ENCODE peak calls at places on chromosomes 1 and 21, in five cellular contexts. B is tibial nerve, D is cardiac septum, T is sigmoid colon, C is breast epithelium. F is an unnamed sample.

GRCh38 chr1:100538935-100539835 is 1.2 kb downstream of the GPR88 start:
- DNase-seq in D (no peak), T (peak; percentile 69), B (no peak), C (no peak), F (peak; percentile 83)

GRCh38 chr1:182111496-182111895 is 50.0 kb upstream of the ZNF648 start:
- DNase-seq in T (no peak), C (peak; percentile 58), D (no peak), B (no peak), F (no peak)

GRCh38 chr1:234842726-234843641 is 233.0 kb upstream of the IRF2BP2 start:
- DNase-seq in B (no peak), T (no peak), C (no peak), D (no peak), F (peak; percentile 42)

GRCh38 chr1:153364766-153365678 is 7.4 kb downstream of the S100A9 start:
- DNase-seq in B (no peak), D (no peak), T (no peak), C (no peak), F (peak; percentile 5)

GRCh38 chr1:157523774-157524501 is 28.4 kb downstream of the FCRL5 start:
- DNase-seq in T (no peak), B (no peak), D (no peak), C (no peak), F (no peak)

GRCh38 chr1:115062542-115063004 is 26.7 kb downstream of the TSPAN2 start:
- DNase-seq in B (no peak), C (no peak), T (no peak), D (no peak), F (no peak)

GRCh38 chr1:54459714-54460113 is 53.5 kb upstream of the SSBP3 start:
- DNase-seq in D (no peak), T (peak; percentile 57), C (no peak), B (no peak), F (no peak)

GRCh38 chr1:31745071-31745897 is 18.9 kb downstream of the ADGRB2 start:
- DNase-seq in T (peak; percentile 81), D (no peak), C (no peak), B (no peak), F (peak; percentile 94)

GRCh38 chr1:100780826-100781225 is 61.3 kb downstream of the VCAM1 start:
- DNase-seq in B (no peak), T (no peak), D (no peak), C (no peak), F (no peak)

GRCh38 chr1:236156512-236157208 is 14.3 kb downstream of the GPR137B start:
- DNase-seq in D (peak; percentile 66), C (no peak), T (no peak), B (no peak), F (no peak)

GRCh38 chr1:179883739-179884138 is 1.7 kb downstream of the TOR1AIP1 start:
- DNase-seq in D (no peak), B (no peak), T (no peak), C (no peak), F (peak; percentile 73)

GRCh38 chr1:174013864-174014418 is 8.2 kb downstream of the RC3H1 start:
- DNase-seq in D (no peak), C (no peak), T (no peak), B (no peak), F (no peak)

GRCh38 chr21:44377922-44378645 is 24.7 kb downstream of the TRPM2 start:
- DNase-seq in D (peak; percentile 43), B (no peak), C (no peak), T (no peak), F (peak; percentile 39)

GRCh38 chr1:16375521-16376359 is 8.7 kb downstream of the SZRD1 start:
- DNase-seq in B (no peak), T (no peak), C (no peak), D (no peak), F (no peak)

GRCh38 chr1:198556969-198557368 is 16.5 kb upstream of the ATP6V1G3 start:
- DNase-seq in C (no peak), T (no peak), D (no peak), B (no peak), F (no peak)

GRCh38 chr21:20443558-20444155 is 554.6 kb upstream of the NCAM2 start:
- DNase-seq in B (no peak), T (no peak), C (no peak), D (no peak), F (peak; percentile 47)

GRCh38 chr1:16387201-16388185 is 20.5 kb downstream of the SZRD1 start:
- DNase-seq in D (no peak), T (no peak), B (no peak), C (no peak), F (no peak)

GRCh38 chr1:216437603-216438002 is 14.4 kb upstream of the USH2A start:
- DNase-seq in T (no peak), D (no peak), C (no peak), B (no peak), F (no peak)

GRCh38 chr1:32963746-32964460 is 706 bp downstream of the RNF19B start:
- DNase-seq in T (peak; percentile 84), C (peak; percentile 81), B (no peak), D (peak; percentile 81), F (peak; percentile 88)

GRCh38 chr1:47752048-47752451 is 245.1 kb downstream of the TRABD2B start:
- DNase-seq in T (peak; percentile 76), C (no peak), B (no peak), D (peak; percentile 71), F (peak; percentile 75)

GRCh38 chr1:22186316-22186715 is 43.4 kb upstream of the WNT4 start:
- DNase-seq in D (no peak), C (no peak), B (no peak), T (no peak), F (no peak)

GRCh38 chr1:210754931-210755670 is 378.8 kb downstream of the KCNH1 start:
- DNase-seq in D (no peak), T (no peak), B (no peak), C (no peak), F (no peak)

GRCh38 chr1:51311826-51312225 is 18.5 kb downstream of the TTC39A start:
- DNase-seq in B (no peak), T (no peak), D (no peak), C (no peak), F (peak; percentile 65)

GRCh38 chr1:32761253-32761877 is 55.8 kb downstream of the YARS1 start:
- DNase-seq in C (peak; percentile 80), D (no peak), T (no peak), B (no peak), F (peak; percentile 85)

GRCh38 chr1:91080650-91081049 is 58.8 kb upstream of the ZNF644 start:
- DNase-seq in B (no peak), C (no peak), T (no peak), D (no peak), F (no peak)

GRCh38 chr1:20443703-20444587 is 42.1 kb downstream of the CAMK2N1 start:
- DNase-seq in C (peak; percentile 24), B (no peak), D (peak; percentile 62), T (no peak), F (no peak)

GRCh38 chr1:164611754-164612642 is 53.0 kb downstream of the PBX1 start:
- DNase-seq in B (no peak), C (peak; percentile 64), D (no peak), T (no peak), F (peak; percentile 71)

GRCh38 chr1:63732666-63733065 is 41.2 kb upstream of the ROR1 start:
- DNase-seq in T (no peak), D (no peak), B (no peak), C (no peak), F (no peak)

GRCh38 chr1:155976913-155977606 is 1.3 kb downstream of the ARHGEF2 start:
- DNase-seq in T (no peak), D (no peak), B (no peak), C (no peak), F (peak; percentile 63)

GRCh38 chr1:179128520-179128919 is 46.6 kb downstream of the TOR3A start:
- DNase-seq in T (no peak), C (no peak), D (no peak), B (no peak), F (no peak)

GRCh38 chr1:147496571-147496970 is 44.7 kb upstream of the BCL9 start:
- DNase-seq in D (no peak), C (no peak), B (no peak), T (peak; percentile 72), F (peak; percentile 70)

GRCh38 chr1:111778541-111779051 is 22.9 kb downstream of the DDX20 start:
- DNase-seq in B (no peak), C (no peak), T (no peak), D (no peak), F (no peak)

GRCh38 chr1:171916315-171916771 is 75.0 kb downstream of the DNM3 start:
- DNase-seq in D (no peak), C (no peak), T (no peak), B (no peak), F (no peak)

GRCh38 chr1:40703316-40703715 is 11.8 kb downstream of the NFYC start:
- DNase-seq in C (no peak), T (no peak), D (no peak), B (no peak), F (no peak)

GRCh38 chr1:8205771-8206170 is 112.1 kb upstream of the SLC45A1 start:
- DNase-seq in C (no peak), D (no peak), T (no peak), B (no peak), F (no peak)

GRCh38 chr1:66168919-66169725 is 364.8 kb upstream of the SGIP1 start:
- DNase-seq in T (no peak), B (no peak), D (no peak), C (no peak), F (no peak)

GRCh38 chr1:215744419-215744818 is 177.3 kb downstream of the KCTD3 start:
- DNase-seq in D (no peak), C (no peak), B (no peak), T (no peak), F (no peak)

F was measured in endodermal cell.